ENCODE peak calls at places on chromosomes 6 and 20, in six cellular contexts. K, V, F, Q, S and T are unnamed samples.

GRCh38 chr20:2745060-2745910 is 52.7 kb downstream of the EBF4 start:
- DNase-seq in K (no peak), V (no peak), F (no peak), Q (no peak), S (no peak), T (no peak)

GRCh38 chr6:78611886-78612480 is 255.4 kb upstream of the IRAK1BP1 start:
- DNase-seq in F (no peak), K (peak; percentile 51), S (no peak), Q (peak; percentile 14), V (no peak), T (no peak)

GRCh38 chr6:137049095-137049494 is 4.3 kb upstream of the IL20RA start:
- DNase-seq in F (no peak), V (no peak), S (no peak), K (no peak), Q (no peak), T (no peak)

GRCh38 chr20:62117658-62118057 is 4.6 kb upstream of the LSM14B start:
- DNase-seq in Q (peak; percentile 31), K (no peak), F (peak; percentile 60), S (no peak), V (no peak), T (no peak)

GRCh38 chr20:1822564-1823420 is 72.4 kb upstream of the SIRPA start:
- DNase-seq in F (no peak), K (no peak), S (no peak), Q (no peak), V (no peak), T (no peak)

GRCh38 chr6:158816329-158816728 is 2.8 kb downstream of the EZR start:
- DNase-seq in Q (peak; percentile 40), S (no peak), F (no peak), V (no peak), K (no peak), T (no peak)

GRCh38 chr20:21027569-21027968 is 78.6 kb downstream of the LINC00237 start:
- DNase-seq in Q (peak; percentile 22), K (no peak), S (no peak), V (no peak), F (no peak), T (no peak)

GRCh38 chr6:163146036-163146435 is 268.5 kb upstream of the QKI start:
- DNase-seq in F (no peak), S (no peak), Q (no peak), V (no peak), K (no peak), T (no peak)

GRCh38 chr6:170434114-170434820 is 118.8 kb downstream of the PSMB1 start:
- DNase-seq in K (no peak), V (no peak), S (no peak), Q (peak; percentile 41), F (no peak), T (no peak)

GRCh38 chr6:69494595-69494994 is 302.2 kb downstream of the LMBRD1 start:
- DNase-seq in V (no peak), Q (no peak), K (no peak), F (no peak), S (no peak), T (no peak)

GRCh38 chr20:63894358-63895201 is at the start of gene DNAJC5:
- DNase-seq in V (peak; percentile 95), K (peak; percentile 96), S (peak; percentile 91), F (peak; percentile 97), Q (peak; percentile 94), T (peak; percentile 95)

GRCh38 chr6:6785163-6785521 is 196.6 kb downstream of the LY86 start:
- DNase-seq in S (no peak), Q (no peak), F (no peak), V (no peak), K (no peak), T (no peak)

GRCh38 chr20:58233881-58234528 is 5.6 kb upstream of the ANKRD60 start:
- DNase-seq in K (peak; percentile 61), Q (peak; percentile 43), S (no peak), V (peak; percentile 27), F (no peak), T (no peak)

GRCh38 chr6:40966860-40967259 is 72.2 kb downstream of the UNC5CL start:
- DNase-seq in V (no peak), F (no peak), Q (no peak), K (no peak), S (no peak), T (no peak)

GRCh38 chr6:130997061-130997753 is 65.8 kb downstream of the EPB41L2 start:
- DNase-seq in K (peak; percentile 61), F (no peak), S (no peak), V (no peak), Q (peak; percentile 36), T (no peak)

GRCh38 chr6:46528956-46529750 is 37.9 kb upstream of the RCAN2 start:
- DNase-seq in S (no peak), K (no peak), V (no peak), F (no peak), Q (no peak), T (no peak)